ENCODE peak calls at places on chromosomes 6 and 20, in nine cellular contexts. U is stimulated activated CD8-positive, alpha-beta memory T cell treated with anti-CD3 and anti-CD28 coated beads, Interleukin-15, amount 100 ng/mL, for 4 hours; R is stimulated activated CD4-positive, alpha-beta T cell treated with anti-CD3 and anti-CD28 coated beads, Interleukin-1b, Interleukin-23, amount 100 ng/mL, for 1 hour; Z is DMS 273 treated with DMSO at 0.1 percent for 48 hours; O is head of caudate nucleus; E is cardiac fibroblast; B is ELF-1; J is effector CD4-positive, alpha-beta T cell; G is HS-27A. A is an unnamed sample.

GRCh38 chr6:143700684-143701342 is 23.0 kb downstream of the PHACTR2 start:
- DNase-seq in G (no peak), R (no peak), E (peak; percentile 75), B (no peak), J (no peak), O (no peak), U (no peak), Z (no peak), A (no peak)

GRCh38 chr6:20661721-20662120 is 127.5 kb downstream of the CDKAL1 start:
- DNase-seq in R (no peak), Z (peak; percentile 77), B (no peak), U (no peak), J (no peak), O (no peak), G (no peak), E (peak; percentile 63), A (peak; percentile 77)

GRCh38 chr6:12593720-12594540 is 122.6 kb upstream of the PHACTR1 start:
- DNase-seq in Z (no peak), G (no peak), R (no peak), U (no peak), B (no peak), E (no peak), J (no peak), O (no peak), A (no peak)

GRCh38 chr20:48287552-48288170 is 502.4 kb upstream of the SULF2 start:
- DNase-seq in R (no peak), O (no peak), G (no peak), J (no peak), E (no peak), Z (no peak), B (no peak), U (no peak), A (no peak)

GRCh38 chr6:28587011-28587745 is 61.5 kb downstream of the GPX5 start:
- DNase-seq in O (peak; percentile 89), R (peak; percentile 5), B (peak; percentile 89), G (no peak), U (peak; percentile 9), Z (peak; percentile 75), E (peak; percentile 40), J (peak; percentile 11), A (no peak)

GRCh38 chr6:36627141-36627540 is 33.0 kb downstream of the SRSF3 start:
- DNase-seq in E (no peak), O (no peak), R (no peak), G (no peak), Z (no peak), U (no peak), B (no peak), J (no peak), A (no peak)

GRCh38 chr6:157253017-157253416 is 70.3 kb downstream of the TMEM242 start:
- DNase-seq in R (no peak), G (no peak), E (no peak), J (no peak), U (no peak), Z (no peak), B (peak; percentile 48), O (no peak), A (no peak)

GRCh38 chr20:38725458-38725958 is 1.2 kb downstream of the SLC32A1 start:
- DNase-seq in U (no peak), B (no peak), J (no peak), O (peak; percentile 78), G (no peak), R (no peak), Z (no peak), E (no peak), A (no peak)

GRCh38 chr20:39706089-39706721 is 744.1 kb downstream of the DHX35 start:
- DNase-seq in B (no peak), R (no peak), E (no peak), O (no peak), Z (no peak), U (no peak), G (no peak), J (no peak), A (no peak)

GRCh38 chr6:41278699-41279405 is 7.6 kb downstream of the TREM1 start:
- DNase-seq in R (no peak), U (peak; percentile 25), G (peak; percentile 5), E (peak; percentile 69), O (no peak), J (peak; percentile 42), B (peak; percentile 93), Z (peak; percentile 32), A (peak; percentile 16)

GRCh38 chr6:17473554-17473953 is 80.2 kb downstream of the CAP2 start:
- DNase-seq in U (no peak), G (no peak), B (no peak), Z (peak; percentile 74), J (no peak), O (peak; percentile 31), R (no peak), E (no peak), A (peak; percentile 69)

GRCh38 chr6:129007819-129008218 is 124.9 kb downstream of the LAMA2 start:
- DNase-seq in R (no peak), E (no peak), O (no peak), U (no peak), J (no peak), B (no peak), G (no peak), Z (no peak), A (no peak)

GRCh38 chr6:3777695-3778461 is 26.4 kb upstream of the PXDC1 start:
- DNase-seq in Z (no peak), U (no peak), J (no peak), G (no peak), E (no peak), O (no peak), B (no peak), R (no peak), A (no peak)

GRCh38 chr6:22829070-22829469 is 259.7 kb downstream of the HDGFL1 start:
- DNase-seq in G (no peak), J (no peak), E (no peak), B (no peak), R (no peak), O (no peak), U (no peak), Z (no peak), A (no peak)

GRCh38 chr6:112439010-112439409 is 91.9 kb downstream of the RFPL4B start:
- DNase-seq in G (no peak), R (no peak), U (no peak), E (no peak), B (no peak), J (no peak), O (no peak), Z (no peak), A (no peak)

GRCh38 chr6:3159805-3160781 is 2.7 kb upstream of the TUBB2A start:
- DNase-seq in G (no peak), R (peak; percentile 25), O (peak; percentile 89), Z (no peak), E (no peak), U (peak; percentile 44), J (peak; percentile 72), B (peak; percentile 61), A (no peak)

GRCh38 chr6:157860505-157860991 is 37.5 kb downstream of the SNX9 start:
- DNase-seq in E (no peak), G (no peak), O (no peak), Z (no peak), J (no peak), B (no peak), R (no peak), U (no peak), A (peak; percentile 52)

GRCh38 chr20:47334022-47334551 is 22.4 kb downstream of the ZMYND8 start:
- DNase-seq in B (no peak), O (no peak), U (no peak), Z (no peak), R (no peak), G (peak; percentile 96), E (peak; percentile 99), J (no peak), A (peak; percentile 99)

GRCh38 chr6:163014736-163015135 is 287.0 kb downstream of the PACRG start:
- DNase-seq in G (no peak), Z (no peak), O (no peak), E (no peak), B (no peak), U (no peak), J (no peak), R (no peak), A (no peak)

GRCh38 chr20:25865715-25866656 is 169.3 kb upstream of the ZNF337 start:
- DNase-seq in Z (peak; percentile 56), B (peak; percentile 85), E (peak; percentile 79), G (no peak), J (peak; percentile 42), R (peak; percentile 46), U (peak; percentile 41), O (peak; percentile 93), A (peak; percentile 64)

GRCh38 chr20:36346256-36346655 is 40.1 kb downstream of the DLGAP4 start:
- DNase-seq in E (no peak), U (no peak), O (peak; percentile 35), J (no peak), R (no peak), Z (no peak), B (no peak), G (no peak), A (no peak)

GRCh38 chr20:19260412-19261090 is 48.1 kb downstream of the SLC24A3 start:
- DNase-seq in E (peak; percentile 72), G (no peak), O (no peak), U (no peak), B (no peak), Z (no peak), J (no peak), R (no peak), A (no peak)

GRCh38 chr6:30836957-30837356 is 47.4 kb upstream of the DDR1 start:
- DNase-seq in E (no peak), O (no peak), U (no peak), Z (no peak), G (no peak), J (no peak), B (no peak), R (no peak), A (no peak)

GRCh38 chr20:41598719-41599118 is 19.5 kb downstream of the CHD6 start:
- DNase-seq in U (no peak), Z (no peak), R (no peak), O (no peak), J (no peak), E (no peak), B (no peak), G (no peak), A (no peak)

GRCh38 chr6:100167585-100167984 is 173.6 kb upstream of the MCHR2 start:
- DNase-seq in B (peak; percentile 44), Z (no peak), R (no peak), E (no peak), G (no peak), O (no peak), U (no peak), J (no peak), A (no peak)

GRCh38 chr6:21908117-21908848 is 314.7 kb downstream of the SOX4 start:
- DNase-seq in U (no peak), O (no peak), J (no peak), G (no peak), E (no peak), B (no peak), R (no peak), Z (no peak), A (no peak)

GRCh38 chr6:125154184-125155135 is 887 bp downstream of the TPD52L1 start:
- DNase-seq in Z (no peak), U (no peak), R (no peak), B (peak; percentile 58), J (no peak), O (peak; percentile 57), G (no peak), E (peak; percentile 10), A (no peak)

GRCh38 chr6:93059911-93060310 is 359.4 kb downstream of the EPHA7 start:
- DNase-seq in E (no peak), J (no peak), R (no peak), B (no peak), O (no peak), Z (no peak), G (no peak), U (no peak), A (no peak)

GRCh38 chr6:158499601-158500000 is 60.3 kb upstream of the TMEM181 start:
- DNase-seq in E (no peak), R (no peak), B (no peak), U (no peak), J (no peak), O (no peak), Z (no peak), G (no peak), A (no peak)

GRCh38 chr6:122563364-122564052 is 46.7 kb upstream of the PKIB start:
- DNase-seq in O (no peak), E (no peak), U (no peak), R (no peak), G (no peak), Z (no peak), J (no peak), B (no peak), A (no peak)

GRCh38 chr6:111922454-111923297 is 49.4 kb upstream of the FYN start:
- DNase-seq in B (no peak), R (no peak), J (no peak), U (no peak), E (peak; percentile 67), Z (peak; percentile 37), G (no peak), O (no peak), A (no peak)

A was measured in foreskin melanocyte.